ENCODE peak calls at places on chromosomes 11 and 22, in six cellular contexts. C is WTC11; Z is left kidney; M is NCI-H146; H is CD4-positive, CD25-positive, alpha-beta regulatory T cell; L is amygdala. F is an unnamed sample.
A peak's percentile ranks its signal among the peaks of the same experiment; 100 is the strongest.

GRCh38 chr11:87804176-87804575 is 371.1 kb downstream of the RAB38 start:
- DNase-seq in Z (no peak), L (no peak), C (no peak), M (no peak), H (no peak), F (no peak)

GRCh38 chr11:85086511-85087284 is 540.4 kb downstream of the DLG2 start:
- DNase-seq in H (no peak), L (no peak), Z (no peak), M (peak; percentile 23), C (no peak), F (no peak)

GRCh38 chr22:29030618-29031235 is 30.9 kb downstream of the C22orf31 start:
- DNase-seq in L (peak; percentile 59), H (no peak), M (peak; percentile 29), Z (peak; percentile 96), C (peak; percentile 71), F (no peak)

GRCh38 chr11:75100314-75100713 is 3.6 kb upstream of the OR2AT4 start:
- DNase-seq in Z (no peak), H (no peak), C (no peak), M (no peak), L (no peak), F (no peak)

GRCh38 chr11:64234840-64235379 is 526 bp downstream of the VEGFB start:
- DNase-seq in L (no peak), M (peak; percentile 63), C (peak; percentile 50), Z (peak; percentile 82), H (peak; percentile 58), F (no peak)

GRCh38 chr11:69320326-69320725 is 26.4 kb downstream of the MYEOV start:
- DNase-seq in C (no peak), M (no peak), Z (no peak), L (no peak), H (no peak), F (no peak)

GRCh38 chr11:120185678-120186407 is 25.0 kb upstream of the OAF start:
- DNase-seq in M (no peak), C (no peak), L (no peak), Z (peak; percentile 76), H (no peak), F (no peak)

GRCh38 chr22:29157759-29158535 is 47.7 kb upstream of the EMID1 start:
- DNase-seq in L (no peak), H (no peak), C (no peak), M (no peak), Z (peak; percentile 64), F (no peak)

GRCh38 chr11:2202071-2202899 is 30.7 kb upstream of the TH start:
- DNase-seq in L (no peak), M (no peak), Z (peak; percentile 91), C (no peak), H (no peak), F (peak; percentile 6)

GRCh38 chr11:105673089-105673488 is 63.2 kb downstream of the GRIA4 start:
- DNase-seq in Z (peak; percentile 92), C (peak; percentile 68), M (no peak), L (no peak), H (no peak), F (peak; percentile 48)

GRCh38 chr11:18768472-18768901 is 23.1 kb downstream of the PTPN5 start:
- DNase-seq in C (no peak), Z (no peak), M (no peak), H (no peak), L (peak; percentile 53), F (no peak)

GRCh38 chr11:8018742-8019631 is 31.9 kb downstream of the EIF3F start:
- DNase-seq in M (peak; percentile 50), H (peak; percentile 65), C (peak; percentile 74), L (peak; percentile 78), Z (peak; percentile 92), F (peak; percentile 59)

GRCh38 chr11:71298016-71298550 is 45.7 kb upstream of the SHANK2 start:
- DNase-seq in L (no peak), C (no peak), H (no peak), M (no peak), Z (no peak), F (no peak)

GRCh38 chr22:36077261-36077660 is 48.6 kb upstream of the RBFOX2 start:
- DNase-seq in C (no peak), L (peak; percentile 4), M (no peak), Z (no peak), H (no peak), F (no peak)

GRCh38 chr11:67996622-67997459 is 7.1 kb downstream of the UNC93B1 start:
- DNase-seq in H (no peak), C (peak; percentile 98), L (no peak), M (no peak), Z (peak; percentile 77), F (no peak)

GRCh38 chr22:30785527-30785926 is 90.9 kb downstream of the OSBP2 start:
- DNase-seq in H (no peak), L (no peak), Z (no peak), C (no peak), M (no peak), F (no peak)

GRCh38 chr11:61718613-61719302 is 33.7 kb upstream of the MYRF start:
- DNase-seq in Z (peak; percentile 95), L (peak; percentile 37), H (no peak), M (no peak), C (peak; percentile 73), F (no peak)

GRCh38 chr22:49331223-49331815 is 496.4 kb downstream of the BRD1 start:
- DNase-seq in H (no peak), Z (no peak), L (no peak), M (no peak), C (no peak), F (no peak)

GRCh38 chr11:1039481-1040427 is 3.2 kb upstream of the MUC6 start:
- DNase-seq in M (no peak), L (no peak), C (no peak), H (no peak), Z (no peak), F (no peak)

GRCh38 chr11:72971211-72971610 is 157.0 kb downstream of the ATG16L2 start:
- DNase-seq in Z (no peak), L (no peak), M (no peak), H (no peak), C (no peak), F (no peak)

GRCh38 chr11:65630215-65630614 is 7.7 kb upstream of the SIPA1 start:
- DNase-seq in M (no peak), Z (no peak), L (no peak), C (no peak), H (no peak), F (no peak)

GRCh38 chr11:104522650-104523049 is 358.7 kb upstream of the PDGFD start:
- DNase-seq in Z (no peak), L (no peak), M (no peak), C (no peak), H (no peak), F (no peak)

GRCh38 chr22:24421428-24421931 is 5.9 kb upstream of the ADORA2A start:
- DNase-seq in M (peak; percentile 49), C (peak; percentile 86), H (peak; percentile 16), L (no peak), Z (peak; percentile 64), F (no peak)

GRCh38 chr22:22788460-22789037 is 99.1 kb upstream of the IGLL5 start:
- DNase-seq in Z (no peak), C (no peak), L (no peak), M (no peak), H (no peak), F (no peak)

GRCh38 chr22:39724857-39725256 is 154.3 kb downstream of the CACNA1I start:
- DNase-seq in M (no peak), H (no peak), C (no peak), L (no peak), Z (no peak), F (no peak)

GRCh38 chr11:94767292-94767690 is 865 bp upstream of the AMOTL1 start:
- DNase-seq in Z (no peak), L (no peak), C (no peak), M (no peak), H (no peak), F (no peak)

GRCh38 chr22:43828711-43829447 is 16.8 kb upstream of the EFCAB6 start:
- DNase-seq in L (peak; percentile 38), M (no peak), H (no peak), C (peak; percentile 48), Z (peak; percentile 83), F (no peak)

GRCh38 chr22:29095459-29095858 is 22.6 kb downstream of the KREMEN1 start:
- DNase-seq in Z (no peak), H (no peak), C (no peak), L (no peak), M (peak; percentile 42), F (no peak)

GRCh38 chr22:40029189-40029890 is 34.6 kb downstream of the FAM83F start:
- DNase-seq in H (no peak), Z (no peak), C (no peak), L (no peak), M (no peak), F (no peak)

GRCh38 chr11:79404325-79404724 is 36.5 kb downstream of the TENM4 start:
- DNase-seq in Z (no peak), H (no peak), L (no peak), M (no peak), C (no peak), F (no peak)

GRCh38 chr22:43446037-43446803 is 34.4 kb downstream of the MPPED1 start:
- DNase-seq in L (no peak), H (no peak), M (no peak), C (no peak), Z (no peak), F (no peak)

GRCh38 chr11:129204439-129204838 is 12.3 kb upstream of the ARHGAP32 start:
- DNase-seq in Z (no peak), M (no peak), C (no peak), H (no peak), L (no peak), F (no peak)

GRCh38 chr11:16280256-16280682 is 76.1 kb downstream of the SOX6 start:
- DNase-seq in H (no peak), M (peak; percentile 43), Z (no peak), C (no peak), L (no peak), F (peak; percentile 79)

F was measured in Jurkat, Clone E6-1.